ENCODE peak calls at places on chromosomes 11 and 22, in five cellular contexts. M is transverse colon, T is esophagus squamous epithelium, C is uterus, Y is prostate gland. Q is an unnamed sample.

GRCh38 chr11:10317281-10317755 is 12.4 kb downstream of the ADM start:
- DNase-seq in M (no peak), T (no peak), C (no peak), Y (no peak), Q (peak; percentile 55)

GRCh38 chr11:124739479-124740276 is at the start of gene NRGN:
- DNase-seq in M (peak; percentile 92), T (peak; percentile 49), C (peak; percentile 90), Y (peak; percentile 90), Q (peak; percentile 85)

GRCh38 chr11:35323076-35323868 is 96.1 kb downstream of the SLC1A2 start:
- DNase-seq in M (no peak), T (no peak), C (no peak), Y (no peak), Q (no peak)

GRCh38 chr22:42926768-42927167 is 69.7 kb upstream of the ARFGAP3 start:
- DNase-seq in M (no peak), T (no peak), C (no peak), Y (no peak), Q (no peak)

GRCh38 chr11:120334894-120335462 is 1.2 kb upstream of the ARHGEF12 start:
- DNase-seq in M (peak; percentile 74), T (no peak), C (peak; percentile 84), Y (peak; percentile 83), Q (no peak)

GRCh38 chr11:1784761-1785650 is 21.3 kb upstream of the CTSD start:
- DNase-seq in M (no peak), T (no peak), C (no peak), Y (no peak), Q (no peak)

GRCh38 chr11:76806608-76807205 is 23.6 kb downstream of the TSKU start:
- DNase-seq in M (no peak), T (no peak), C (no peak), Y (no peak), Q (no peak)

GRCh38 chr11:27398413-27398780 is 35.4 kb upstream of the CCDC34 start:
- DNase-seq in M (no peak), T (no peak), C (no peak), Y (no peak), Q (no peak)

GRCh38 chr22:40452730-40453487 is 82.5 kb downstream of the SGSM3 start:
- DNase-seq in M (no peak), T (no peak), C (no peak), Y (no peak), Q (no peak)
- H3K4me1 ChIP-seq in M (peaks cover 12% of the 10 kb centered on the region), T (peaks cover 30% of the 10 kb centered on the region), C (no peaks in the 10 kb centered on the region), Y (no peaks in the 10 kb centered on the region), Q (peaks cover 18% of the 10 kb centered on the region)

GRCh38 chr11:47394322-47395224 is 13.8 kb upstream of the SLC39A13 start:
- DNase-seq in M (peak; percentile 60), T (peak; percentile 45), C (no peak), Y (no peak), Q (peak; percentile 18)
- H3K27ac ChIP-seq in M (peak overlapping the region; percentile 78), T (peak overlapping the region; percentile 88), C (peak overlapping the region; percentile 85), Y (peak overlapping the region; percentile 51), Q (peak overlapping the region; percentile 31)

GRCh38 chr22:38316340-38317236 is 645 bp downstream of the CSNK1E start:
- DNase-seq in M (peak; percentile 68), T (no peak), C (peak; percentile 77), Y (peak; percentile 68), Q (peak; percentile 82)

GRCh38 chr22:38315801-38316339 is 1.4 kb downstream of the CSNK1E start:
- DNase-seq in M (no peak), T (no peak), C (no peak), Y (no peak), Q (no peak)

GRCh38 chr22:38317237-38317994 is at the start of gene CSNK1E:
- DNase-seq in M (peak; percentile 86), T (no peak), C (peak; percentile 83), Y (peak; percentile 76), Q (peak; percentile 87)

GRCh38 chr22:38318792-38319773 is 1.9 kb upstream of the CSNK1E start:
- DNase-seq in M (no peak), T (no peak), C (no peak), Y (no peak), Q (no peak)

GRCh38 chr22:38317995-38318715 is 922 bp upstream of the CSNK1E start:
- DNase-seq in M (peak; percentile 85), T (peak; percentile 26), C (peak; percentile 88), Y (peak; percentile 85), Q (peak; percentile 70)
- TF ChIP-seq POLR2A in M (peak; percentile 70), T (no peak), C (peak; percentile 43), Y (peak; percentile 67), Q (no peak)

DNA sequence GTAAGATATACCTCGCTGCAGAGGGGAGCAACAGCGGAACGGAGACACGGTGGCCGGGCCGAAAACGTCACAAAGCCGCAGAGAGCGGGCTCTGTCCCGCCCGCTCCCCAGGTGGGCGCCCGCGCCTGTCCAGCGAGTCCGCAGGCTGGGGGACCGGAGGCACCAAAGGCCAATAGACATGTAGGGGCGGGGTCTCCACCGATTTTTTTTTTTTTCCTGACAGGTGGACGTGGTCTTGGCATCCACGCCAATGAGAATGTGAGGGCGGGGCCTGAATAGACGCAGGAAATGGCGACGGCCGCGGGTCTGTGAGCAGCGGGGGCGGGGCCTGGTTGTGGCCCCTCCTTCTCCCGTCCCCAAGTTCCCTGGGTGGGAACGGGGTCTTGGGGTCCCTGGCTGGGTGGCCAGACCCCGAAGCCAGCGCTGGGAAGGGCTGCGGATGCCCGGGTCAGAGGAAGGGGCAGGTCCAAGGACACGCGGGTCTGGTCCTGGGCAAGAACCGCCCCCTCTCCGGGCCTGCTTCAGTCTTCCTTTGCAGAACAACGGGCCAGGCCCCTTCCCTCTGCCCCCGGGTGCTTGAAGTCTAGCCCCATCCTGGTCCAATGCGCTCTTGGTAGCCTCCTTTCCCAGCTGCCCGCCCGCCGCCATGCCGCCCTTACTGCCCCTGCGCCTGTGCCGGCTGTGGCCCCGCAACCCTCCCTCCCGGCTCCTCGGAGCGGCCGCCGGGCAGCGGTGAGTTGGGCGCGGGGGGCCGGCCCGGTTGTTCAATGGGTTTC is at the start of gene DNAJC4:
- DNase-seq in M (peak; percentile 96), T (peak; percentile 76), C (peak; percentile 95), Y (peak; percentile 96), Q (peak; percentile 94)
- H3K4me1 ChIP-seq in M (peaks cover 59% of the 10 kb centered on the region), T (peaks cover 49% of the 10 kb centered on the region), C (peaks cover 27% of the 10 kb centered on the region), Y (peaks cover 26% of the 10 kb centered on the region), Q (peaks cover 27% of the 10 kb centered on the region)

GRCh38 chr11:118113031-118113430 is 26.3 kb upstream of the SMIM35 start:
- DNase-seq in M (no peak), T (no peak), C (no peak), Y (no peak), Q (no peak)
- H3K27ac ChIP-seq in M (no peak overlapping the region), T (no peak overlapping the region), C (no peak overlapping the region), Y (no peak overlapping the region), Q (no peak overlapping the region)

Q was measured in ovary.